ENCODE peak calls at places on chromosomes 3 and 15, in four cellular contexts. W, P, J and S are unnamed samples.

GRCh38 chr3:189393598-189393997 is 221.8 kb downstream of the TPRG1 start:
- DNase-seq in W (no peak), J (no peak), P (no peak), S (no peak)

GRCh38 chr3:4983739-4984510 is 4.7 kb downstream of the BHLHE40 start:
- DNase-seq in J (peak; percentile 75), P (peak; percentile 72), W (peak; percentile 62), S (no peak)

GRCh38 chr15:29133321-29133720 is 136.3 kb downstream of the NSMCE3 start:
- DNase-seq in W (no peak), J (no peak), P (no peak), S (no peak)

GRCh38 chr3:113754486-113755159 is 7.8 kb downstream of the ATP6V1A start:
- DNase-seq in J (no peak), P (no peak), W (no peak), S (no peak)

GRCh38 chr3:170622369-170623159 is 36.7 kb upstream of the SLC7A14 start:
- DNase-seq in W (no peak), J (no peak), P (peak; percentile 28), S (no peak)

GRCh38 chr15:95511680-95512079 is 818.8 kb upstream of the NR2F2 start:
- DNase-seq in J (no peak), W (no peak), P (no peak), S (no peak)

GRCh38 chr3:53269888-53270880 is 14.4 kb upstream of the TKT start:
- DNase-seq in P (peak; percentile 75), W (peak; percentile 49), J (no peak), S (peak; percentile 94)

GRCh38 chr3:187741403-187742350 is 3.6 kb downstream of the BCL6 start:
- DNase-seq in P (peak; percentile 82), J (peak; percentile 52), W (no peak), S (no peak)

GRCh38 chr3:141393151-141394076 is 25.1 kb downstream of the ZBTB38 start:
- DNase-seq in P (peak; percentile 17), J (no peak), W (no peak), S (peak; percentile 92)

GRCh38 chr3:7504886-7505775 is 644.2 kb downstream of the GRM7 start:
- DNase-seq in J (no peak), P (no peak), W (no peak), S (no peak)

GRCh38 chr3:27559835-27560234 is 75.7 kb upstream of the SLC4A7 start:
- DNase-seq in W (no peak), P (peak; percentile 29), J (no peak), S (no peak)

GRCh38 chr15:22888120-22888859 is 49.8 kb downstream of the NIPA2 start:
- DNase-seq in W (no peak), J (no peak), P (no peak), S (no peak)

GRCh38 chr15:91710072-91710471 is 143.4 kb upstream of the SLCO3A1 start:
- DNase-seq in P (no peak), J (no peak), W (no peak), S (no peak)

GRCh38 chr3:170634663-170635096 is 48.8 kb upstream of the SLC7A14 start:
- DNase-seq in J (no peak), P (no peak), W (no peak), S (no peak)

GRCh38 chr15:68885070-68885469 is 45.3 kb upstream of the SPESP1 start:
- DNase-seq in J (no peak), W (no peak), P (no peak), S (no peak)

GRCh38 chr3:129382366-129382765 is 46.1 kb downstream of the EFCAB12 start:
- DNase-seq in P (no peak), J (no peak), W (no peak), S (no peak)

GRCh38 chr15:62672268-62672667 is 370.3 kb upstream of the TPM1 start:
- DNase-seq in J (no peak), P (no peak), W (no peak), S (no peak)

GRCh38 chr15:74240002-74240568 is 4.0 kb downstream of the CCDC33 start:
- DNase-seq in P (peak; percentile 93), J (no peak), W (no peak), S (no peak)

GRCh38 chr15:54840999-54841398 is 355.7 kb downstream of the RSL24D1 start:
- DNase-seq in P (no peak), W (no peak), J (no peak), S (peak; percentile 30)

GRCh38 chr3:192879346-192880031 is 38.2 kb downstream of the MB21D2 start:
- DNase-seq in P (no peak), W (no peak), J (no peak), S (peak; percentile 95)

GRCh38 chr15:66587749-66588148 is 22.0 kb upstream of the LCTL start:
- DNase-seq in P (no peak), J (no peak), W (no peak), S (no peak)

GRCh38 chr15:85708402-85708932 is 86.3 kb downstream of the KLHL25 start:
- DNase-seq in J (no peak), W (no peak), P (peak; percentile 50), S (no peak)

GRCh38 chr3:146187334-146187950 is 26.5 kb upstream of the PLOD2 start:
- DNase-seq in W (no peak), P (peak; percentile 35), J (no peak), S (no peak)

GRCh38 chr3:53773586-53774368 is 72.4 kb downstream of the CHDH start:
- DNase-seq in J (no peak), P (no peak), W (no peak), S (no peak)

GRCh38 chr3:32551496-32551895 is 19.2 kb downstream of the DYNC1LI1 start:
- DNase-seq in J (no peak), W (no peak), P (no peak), S (no peak)

GRCh38 chr3:32553459-32553858 is 17.2 kb downstream of the DYNC1LI1 start:
- DNase-seq in P (no peak), W (no peak), J (no peak), S (no peak)

GRCh38 chr3:32552013-32552412 is 18.6 kb downstream of the DYNC1LI1 start:
- DNase-seq in P (no peak), J (no peak), W (no peak), S (no peak)

GRCh38 chr3:32556332-32556731 is 14.3 kb downstream of the DYNC1LI1 start:
- DNase-seq in W (no peak), J (no peak), P (no peak), S (no peak)

GRCh38 chr3:32553973-32554372 is 16.7 kb downstream of the DYNC1LI1 start:
- DNase-seq in J (no peak), P (no peak), W (no peak), S (no peak)
- H3K4me1 ChIP-seq in J (peaks cover 5% of the 10 kb centered on the region), P (no peaks in the 10 kb centered on the region), W (no peaks in the 10 kb centered on the region), S (no peaks in the 10 kb centered on the region)

DNA sequence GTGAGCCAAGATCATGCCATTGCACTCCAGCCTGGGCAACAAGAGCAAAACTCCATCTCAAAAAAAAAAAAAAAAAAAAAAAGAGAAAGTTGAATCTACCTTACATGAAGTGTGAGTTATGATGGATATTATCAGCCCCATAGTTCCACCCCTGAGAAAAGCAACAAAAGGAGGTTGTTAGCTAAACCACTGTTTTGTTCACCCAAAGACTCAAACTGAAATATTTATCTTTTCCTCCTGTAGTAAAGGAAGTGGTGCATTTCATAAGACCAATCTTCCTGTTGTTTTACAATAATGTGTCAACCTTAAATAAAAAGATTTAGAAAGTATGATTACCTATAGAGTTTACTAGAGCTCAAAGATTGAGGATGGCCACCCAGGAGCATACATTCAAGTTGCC is 18.7 kb upstream of the TRMT10C start:
- DNase-seq in P (no peak), W (no peak), J (no peak), S (no peak)
- H3K4me1 ChIP-seq in P (no peaks in the 10 kb centered on the region), W (no peaks in the 10 kb centered on the region), J (peaks cover 24% of the 10 kb centered on the region), S (no peaks in the 10 kb centered on the region)

DNA sequence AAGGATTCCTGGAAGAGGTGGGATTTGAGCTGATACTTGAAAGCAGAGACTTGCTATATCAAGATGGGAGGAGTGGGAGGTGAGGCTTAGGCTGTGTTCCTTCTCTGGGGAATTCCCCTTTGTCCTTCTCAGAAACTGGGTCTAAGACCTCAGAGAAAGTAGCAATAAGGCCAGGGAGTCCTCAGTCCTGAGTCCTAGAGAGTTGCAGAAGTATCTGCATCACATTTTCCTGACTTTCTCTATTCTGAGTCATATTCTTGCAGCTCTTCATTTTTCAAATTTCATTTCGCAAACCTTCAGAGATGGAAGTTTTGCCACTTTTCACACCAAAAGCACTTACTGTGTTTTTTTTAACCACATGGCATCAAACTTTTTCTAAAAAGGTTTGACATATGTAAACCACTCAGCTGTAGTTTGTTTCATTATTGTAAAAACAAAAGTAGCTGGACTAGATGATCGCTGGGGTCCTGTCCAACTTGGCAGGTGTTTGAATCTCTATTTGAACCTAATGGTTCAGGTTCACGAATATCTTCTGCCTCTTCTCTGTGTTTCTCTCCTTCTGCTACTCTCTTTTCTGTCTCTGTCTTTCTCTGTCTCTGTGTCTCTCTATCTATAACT is 21.3 kb downstream of the COLQ start:
- DNase-seq in P (no peak), W (no peak), J (no peak), S (no peak)
- H3K4me1 ChIP-seq in P (no peaks in the 10 kb centered on the region), W (no peaks in the 10 kb centered on the region), J (no peaks in the 10 kb centered on the region), S (peaks cover 11% of the 10 kb centered on the region)

DNA sequence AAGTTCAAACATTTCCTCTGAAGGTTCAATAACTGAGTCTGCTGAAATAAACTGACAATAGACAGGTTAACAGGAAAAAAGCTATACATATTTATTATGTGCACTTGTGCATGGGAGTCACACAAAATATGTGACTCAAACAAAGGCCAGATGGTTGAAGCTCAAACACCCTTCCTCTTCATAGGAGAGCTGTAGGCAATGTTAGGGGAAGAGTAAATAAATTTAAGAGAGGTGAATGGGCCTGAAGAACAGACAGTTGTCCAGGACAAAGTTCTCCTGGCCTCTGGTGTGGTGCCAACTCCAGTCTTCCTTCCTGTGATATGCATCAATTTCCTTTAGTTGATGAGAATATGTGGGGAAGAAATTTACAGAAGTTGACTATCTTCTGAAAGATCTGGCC is 96.2 kb upstream of the IGSF10 start:
- DNase-seq in J (no peak), P (no peak), W (no peak), S (no peak)
- H3K4me1 ChIP-seq in J (no peaks in the 10 kb centered on the region), P (no peaks in the 10 kb centered on the region), W (peaks cover 5% of the 10 kb centered on the region), S (no peaks in the 10 kb centered on the region)

GRCh38 chr3:101850327-101851048 is 1.2 kb downstream of the NFKBIZ start:
- DNase-seq in P (no peak), J (peak; percentile 54), W (no peak), S (no peak)

GRCh38 chr3:101852315-101852714 is 3.0 kb downstream of the NFKBIZ start:
- DNase-seq in P (no peak), J (no peak), W (no peak), S (no peak)

GRCh38 chr3:101851833-101852232 is 2.5 kb downstream of the NFKBIZ start:
- DNase-seq in W (no peak), P (no peak), J (no peak), S (no peak)

GRCh38 chr3:101849714-101850326 is 506 bp downstream of the NFKBIZ start:
- DNase-seq in J (peak; percentile 30), W (peak; percentile 21), P (no peak), S (peak; percentile 23)

DNA sequence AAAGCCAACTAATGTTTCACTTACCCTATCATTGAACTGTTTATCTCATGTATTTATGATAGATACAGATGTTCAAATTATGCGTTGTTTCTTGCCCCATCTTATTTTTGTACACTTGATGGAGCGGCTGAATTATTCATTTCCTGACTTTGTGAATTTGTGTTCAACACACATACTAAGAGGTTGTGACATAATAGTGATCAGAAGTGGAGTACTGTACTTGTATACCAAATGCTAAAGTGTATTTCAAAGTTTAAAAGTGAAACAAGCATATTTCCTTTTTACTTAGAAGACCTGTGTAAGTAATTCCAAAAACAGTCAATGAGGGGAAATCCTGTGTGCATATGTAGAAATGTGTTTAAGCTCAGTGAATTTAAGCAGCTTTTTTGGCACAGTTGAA is 1.8 kb downstream of the NFKBIZ start:
- DNase-seq in J (no peak), P (no peak), W (no peak), S (no peak)
- H3K4me1 ChIP-seq in J (peaks cover 9% of the 10 kb centered on the region), P (peaks cover 17% of the 10 kb centered on the region), W (peaks cover 25% of the 10 kb centered on the region), S (peaks cover 3% of the 10 kb centered on the region)